ENCODE peak calls at places on chromosome 11, in nine cellular contexts. E, S, B, C, O, X, K, W and P are unnamed samples.

GRCh38 chr11:35377262-35377661 is 42.1 kb downstream of the SLC1A2 start:
- DNase-seq in O (no peak), C (no peak), E (no peak), K (no peak), X (no peak), W (no peak), S (no peak), B (no peak), P (no peak)

GRCh38 chr11:19276859-19277808 is 36.4 kb upstream of the E2F8 start:
- DNase-seq in S (no peak), W (no peak), B (peak), X (no peak), C (no peak), K (no peak), O (no peak), E (no peak), P (no peak)

GRCh38 chr11:67372993-67373915 is at the start of gene CLCF1:
- DNase-seq in O (peak), E (peak), X (no peak), C (peak), K (peak), B (peak), S (peak), W (peak), P (peak)

GRCh38 chr11:130428692-130429681 is 578 bp upstream of the ADAMTS8 start:
- DNase-seq in X (no peak), K (no peak), S (no peak), E (no peak), C (no peak), O (no peak), B (no peak), W (no peak), P (no peak)

GRCh38 chr11:59756845-59757244 is 1.7 kb downstream of the STX3 start:
- DNase-seq in K (peak), B (peak), S (no peak), O (no peak), W (peak), X (no peak), E (no peak), C (no peak), P (peak)

GRCh38 chr11:129115652-129116585 is 76.2 kb downstream of the ARHGAP32 start:
- DNase-seq in O (no peak), S (no peak), E (no peak), C (no peak), W (no peak), K (no peak), X (no peak), B (no peak), P (no peak)

GRCh38 chr11:134558916-134559616 is 147.0 kb upstream of the B3GAT1 start:
- DNase-seq in K (no peak), S (no peak), C (no peak), O (peak), X (no peak), E (no peak), B (no peak), W (no peak), P (no peak)

GRCh38 chr11:78786086-78786485 is 211.4 kb upstream of the NARS2 start:
- DNase-seq in X (no peak), O (no peak), C (no peak), S (no peak), B (no peak), W (no peak), K (no peak), E (no peak), P (no peak)

GRCh38 chr11:75576445-75577049 is 14.5 kb downstream of the SERPINH1 start:
- DNase-seq in X (no peak), W (peak), C (no peak), O (peak), S (peak), K (peak), B (peak), E (no peak), P (peak)

GRCh38 chr11:27296406-27296994 is 66.5 kb downstream of the CCDC34 start:
- DNase-seq in K (no peak), X (no peak), B (no peak), W (no peak), E (no peak), O (no peak), S (no peak), C (no peak), P (no peak)

GRCh38 chr11:47348859-47349258 is 3.6 kb downstream of the MYBPC3 start:
- DNase-seq in O (no peak), X (no peak), K (no peak), C (no peak), S (no peak), B (no peak), E (no peak), W (no peak), P (no peak)

GRCh38 chr11:64378335-64378884 is 19.4 kb downstream of the RPS6KA4 start:
- DNase-seq in B (no peak), X (no peak), O (no peak), C (no peak), K (peak), S (no peak), E (peak), W (no peak), P (peak)

GRCh38 chr11:123561046-123561781 is 93.2 kb downstream of the SCN3B start:
- DNase-seq in W (no peak), E (peak), O (no peak), X (peak), S (no peak), C (peak), K (peak), B (no peak), P (peak)

GRCh38 chr11:123559418-123559817 is 95.0 kb downstream of the SCN3B start:
- DNase-seq in S (no peak), K (no peak), E (no peak), O (no peak), W (no peak), X (no peak), C (no peak), B (no peak), P (no peak)

GRCh38 chr11:123556633-123557032 is 97.8 kb downstream of the SCN3B start:
- DNase-seq in B (no peak), X (no peak), S (no peak), C (no peak), O (no peak), W (no peak), K (no peak), E (no peak), P (no peak)

GRCh38 chr11:123560001-123560400 is 94.4 kb downstream of the SCN3B start:
- DNase-seq in O (peak), E (peak), W (no peak), C (peak), B (no peak), S (peak), K (peak), X (peak), P (peak)

DNA sequence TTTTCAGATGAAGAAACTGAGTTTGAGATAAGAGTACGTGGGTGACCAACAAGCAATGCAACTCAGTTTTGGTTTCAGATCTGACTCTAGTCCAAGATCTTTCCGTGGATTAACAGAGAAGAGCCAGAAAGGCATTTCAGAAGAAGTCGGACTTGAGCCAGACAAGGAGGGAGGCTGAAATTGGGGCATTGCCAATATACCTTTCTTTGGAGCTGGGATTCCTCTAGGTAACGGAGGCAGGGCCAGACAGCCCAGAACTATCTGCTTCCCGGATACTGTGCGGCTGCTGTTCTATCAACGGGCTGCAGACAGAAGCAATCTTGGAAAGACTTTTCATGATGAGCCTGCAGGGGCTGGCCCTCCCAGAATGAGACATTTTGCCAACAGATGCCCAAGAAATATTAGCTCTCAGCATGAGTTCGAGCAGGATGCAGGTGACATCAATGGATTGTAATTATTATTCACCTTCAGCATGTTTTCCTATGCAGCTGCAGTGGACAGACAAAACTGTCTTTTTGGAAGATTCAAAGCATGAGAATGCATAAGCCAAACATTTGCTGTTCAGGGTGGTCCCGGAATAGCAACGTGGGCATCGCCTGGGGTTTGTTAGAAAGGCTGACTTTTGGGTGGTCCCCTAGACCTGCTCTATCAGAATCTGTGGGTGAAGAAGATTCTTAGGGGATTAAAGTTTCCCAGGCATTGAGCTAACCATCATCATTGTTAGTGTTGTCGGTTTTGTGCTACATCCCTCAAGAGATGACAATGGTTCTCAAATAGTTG is 95.7 kb downstream of the SCN3B start:
- DNase-seq in K (no peak), X (no peak), C (no peak), O (no peak), W (no peak), B (no peak), E (no peak), S (no peak), P (no peak)
- H3K27ac ChIP-seq in K (no peak), X (no peak), C (no peak), O (no peak), W (no peak), B (no peak), E (no peak), S (no peak), P (no peak)

DNA sequence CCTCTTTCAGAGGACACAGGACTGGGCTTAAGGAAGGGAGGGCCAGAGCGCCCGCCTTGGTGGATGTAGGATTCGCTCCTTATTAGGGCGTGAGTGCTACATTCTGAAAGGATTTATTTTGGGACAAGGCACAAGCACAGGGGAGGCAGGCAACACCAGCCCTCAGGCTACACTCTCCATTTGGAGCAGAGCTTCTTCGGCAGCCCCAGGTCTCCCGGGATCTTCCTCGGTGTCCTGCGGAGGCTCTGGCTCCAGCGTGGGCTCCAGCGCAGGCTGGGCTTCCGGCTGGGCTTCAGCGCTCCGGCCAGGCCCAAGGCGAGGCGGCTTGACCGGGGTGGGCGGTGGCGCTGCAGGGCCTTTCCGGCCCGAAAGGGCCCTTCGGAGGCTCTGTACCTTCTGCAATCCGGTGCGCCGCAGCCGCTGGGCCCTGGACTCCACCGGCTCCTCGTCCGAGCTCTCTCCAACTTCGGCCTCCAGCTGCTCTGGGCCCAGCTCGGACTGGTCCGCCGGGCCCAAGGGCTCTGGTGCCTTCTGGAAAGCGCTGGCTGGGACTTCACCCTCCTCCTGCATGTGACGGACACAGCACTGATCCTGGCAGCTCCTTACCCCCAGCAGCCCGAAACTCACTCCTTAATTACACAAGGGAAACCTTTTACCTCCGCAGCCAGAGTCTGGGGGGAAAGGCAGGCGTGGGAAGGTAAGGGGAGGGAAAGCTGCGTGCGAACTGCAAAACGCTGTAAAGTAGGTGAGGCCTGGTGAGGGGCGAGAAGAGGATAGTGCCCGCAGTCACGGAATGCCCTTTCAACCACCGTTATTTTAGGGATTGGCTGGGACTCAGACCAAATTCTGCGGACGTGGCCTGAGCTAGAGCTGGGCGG is 1.1 kb downstream of the CAVIN3 start:
- DNase-seq in E (peak), O (peak), S (peak), K (peak), B (peak), X (no peak), C (peak), W (peak), P (peak)
- H3K27ac ChIP-seq in E (peak), O (peak), S (peak), K (peak), B (peak), X (peak), C (peak), W (peak), P (peak)

DNA sequence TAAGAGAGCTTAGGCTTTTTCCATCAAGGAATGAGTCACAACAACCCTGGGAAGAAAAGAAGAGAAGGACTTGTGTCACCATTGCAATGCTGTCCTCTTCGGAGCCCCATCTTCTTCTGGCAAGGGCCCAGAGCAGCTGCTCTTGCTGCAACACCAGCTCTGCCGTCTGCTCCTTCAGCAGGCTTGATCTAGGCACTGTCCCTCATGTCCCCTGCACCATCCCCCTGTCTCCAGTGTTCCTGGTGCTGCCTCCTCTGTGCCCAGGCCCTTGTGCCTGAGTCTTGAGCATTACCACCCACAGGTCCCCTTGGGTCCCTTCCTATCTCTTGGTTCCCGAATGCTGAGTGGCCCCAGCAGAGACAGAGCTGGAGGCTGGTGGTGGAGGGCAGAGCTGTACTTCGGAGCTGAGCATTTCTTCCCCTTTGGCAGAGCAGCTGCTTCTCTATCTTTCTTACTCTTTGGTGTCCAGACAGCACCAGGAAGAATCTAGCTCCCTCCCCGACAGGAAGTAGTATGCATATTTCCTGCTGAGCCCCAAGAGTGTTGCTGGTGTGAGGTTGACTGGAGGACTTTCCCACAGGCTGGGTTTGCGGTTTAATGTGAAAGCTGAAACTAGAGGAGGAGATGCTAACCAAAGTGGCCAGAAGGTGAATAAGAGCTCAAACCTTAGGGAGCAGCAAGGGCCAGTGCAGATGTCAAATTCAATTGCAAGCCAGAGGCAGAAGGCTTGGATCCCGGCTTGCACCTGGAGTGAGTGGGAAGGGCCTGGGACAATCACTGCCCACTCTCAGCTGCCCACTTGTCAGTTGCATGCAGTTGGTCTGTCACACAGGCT is 27.8 kb downstream of the WEE1 start:
- DNase-seq in O (no peak), C (peak), K (peak), B (peak), X (no peak), E (no peak), W (peak), S (peak), P (no peak)
- H3K27ac ChIP-seq in O (peak), C (no peak), K (peak), B (peak), X (peak), E (peak), W (peak), S (no peak), P (no peak)

DNA sequence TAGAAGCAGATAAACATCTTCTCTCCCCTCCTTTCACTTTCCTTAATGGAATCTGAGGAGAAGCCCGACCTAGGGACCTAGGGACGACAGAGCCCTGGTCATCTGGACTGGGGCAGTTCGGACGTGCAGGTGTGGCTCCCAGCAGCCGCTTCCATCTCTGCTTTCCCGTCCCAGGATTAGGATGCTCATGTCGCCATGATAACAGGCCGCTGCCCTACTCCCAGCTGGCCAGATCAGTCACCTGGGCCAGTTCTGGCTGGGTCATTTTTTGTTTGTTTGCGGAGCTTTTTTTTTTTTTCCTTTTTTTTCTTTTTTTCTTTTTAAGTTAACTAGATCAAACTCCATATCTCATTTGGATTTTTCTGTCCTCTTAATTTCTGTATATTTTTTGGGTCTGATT is 166.3 kb upstream of the TTC12 start:
- DNase-seq in X (no peak), O (no peak), B (no peak), K (no peak), C (no peak), S (no peak), E (no peak), W (no peak), P (no peak)
- H3K27ac ChIP-seq in X (peak), O (no peak), B (no peak), K (no peak), C (no peak), S (no peak), E (no peak), W (no peak), P (no peak)

DNA sequence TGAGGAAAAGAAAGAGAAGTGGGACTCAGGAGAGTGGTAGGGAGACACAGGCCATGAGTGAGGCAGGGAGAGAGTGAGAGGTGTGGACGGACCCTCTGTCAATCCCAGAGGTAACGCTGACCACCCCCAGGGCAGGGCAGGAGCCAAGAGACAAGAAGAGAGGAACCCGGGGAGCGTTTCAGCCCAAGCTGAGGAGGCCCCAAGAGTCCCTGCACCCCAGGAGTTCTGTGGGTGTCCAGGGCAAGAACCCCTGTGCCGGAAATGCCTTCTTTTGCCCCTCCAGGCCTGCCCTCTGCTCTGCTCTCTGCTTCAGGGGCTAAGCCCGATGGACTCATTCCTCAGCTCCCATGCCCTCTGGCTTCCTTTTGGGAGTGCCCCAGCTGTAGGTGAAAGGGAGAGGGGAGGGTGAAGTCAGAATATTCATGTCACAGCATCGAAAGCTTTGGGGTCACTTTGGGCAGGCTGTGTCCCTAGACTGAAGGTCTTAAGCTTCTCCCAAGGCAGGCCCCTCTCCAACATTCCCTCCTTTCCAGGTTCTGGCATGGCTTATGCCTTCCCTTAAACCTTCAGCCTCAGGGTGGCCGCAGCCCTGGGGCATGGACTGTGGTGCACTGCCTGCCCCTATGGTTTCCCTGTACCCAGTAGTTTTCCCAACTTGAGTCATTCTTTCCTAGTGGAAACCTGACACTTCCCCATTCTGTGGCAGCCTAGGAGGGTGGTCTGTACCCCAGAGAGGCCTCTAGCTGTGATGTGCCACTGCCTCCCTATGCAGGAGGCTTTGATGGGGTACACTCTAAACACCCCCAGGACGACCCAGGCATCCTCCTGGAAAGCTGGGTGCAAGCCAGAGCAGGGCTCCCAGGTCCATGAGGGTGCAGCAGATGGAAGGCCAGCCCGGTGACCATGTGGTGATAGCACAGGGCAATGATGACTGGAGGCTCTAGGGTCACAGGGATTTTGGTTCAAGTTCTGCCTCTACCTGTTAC is 27.1 kb downstream of the MYEOV start:
- DNase-seq in W (peak), X (no peak), C (no peak), K (no peak), S (no peak), B (no peak), O (peak), E (no peak), P (no peak)
- H3K27ac ChIP-seq in W (no peak), X (no peak), C (no peak), K (peak), S (no peak), B (no peak), O (no peak), E (no peak), P (no peak)

GRCh38 chr11:103736323-103736722 is 300.1 kb upstream of the DDI1 start:
- DNase-seq in X (no peak), B (no peak), W (no peak), C (no peak), S (no peak), O (no peak), E (no peak), K (no peak), P (no peak)
- H3K27ac ChIP-seq in X (no peak), B (no peak), W (no peak), C (peak), S (no peak), O (no peak), E (peak), K (no peak), P (no peak)

DNA sequence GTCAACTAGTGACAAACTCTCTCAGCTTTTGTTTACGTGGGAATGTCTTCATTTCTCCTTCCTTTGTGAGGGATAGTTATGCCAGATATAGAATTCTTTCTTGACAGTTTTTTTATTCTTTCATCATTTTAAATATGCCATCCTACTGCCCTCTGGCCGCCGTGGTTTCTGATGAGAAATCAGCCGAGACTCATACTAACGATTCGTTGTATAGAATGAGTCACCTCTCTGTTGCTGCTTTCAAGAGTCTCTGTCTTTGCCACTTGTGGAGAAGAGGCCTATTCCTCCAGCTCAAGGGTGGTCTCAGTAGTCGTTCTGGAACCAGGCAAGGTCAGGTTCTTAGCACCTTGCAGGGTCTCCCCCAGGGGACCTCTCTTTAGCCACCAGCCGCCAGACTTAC is 8.0 kb downstream of the MYO7A start:
- DNase-seq in B (no peak), S (no peak), C (no peak), W (no peak), K (no peak), O (no peak), E (no peak), X (no peak), P (no peak)
- H3K27ac ChIP-seq in B (no peak), S (no peak), C (no peak), W (no peak), K (no peak), O (no peak), E (no peak), X (no peak), P (no peak)

DNA sequence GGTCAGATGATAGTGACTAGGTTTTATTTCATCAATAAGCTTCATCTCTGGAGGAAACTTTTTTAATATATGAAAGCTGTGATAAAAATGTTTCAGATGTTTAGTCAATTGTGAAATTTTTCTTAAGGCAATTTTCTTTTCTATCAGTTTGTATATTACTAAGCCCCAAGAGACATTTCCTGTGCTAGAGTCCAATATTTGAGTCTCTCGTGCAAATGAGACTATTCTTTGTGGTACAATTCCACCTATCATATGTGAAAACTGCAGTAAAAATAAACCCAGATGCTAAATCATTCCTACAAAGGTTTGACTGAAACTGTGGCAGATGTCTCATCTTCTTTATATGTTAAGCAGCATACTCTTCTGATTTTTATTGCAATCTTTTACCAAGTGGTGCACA is 28.0 kb downstream of the CTR9 start:
- DNase-seq in C (no peak), O (no peak), B (no peak), X (no peak), E (no peak), K (no peak), S (no peak), W (no peak), P (no peak)
- H3K27ac ChIP-seq in C (peak), O (peak), B (peak), X (no peak), E (peak), K (no peak), S (peak), W (no peak), P (no peak)